ENCODE peak calls at places on chromosomes 12 and 14, in seven cellular contexts. F is DMS153; R is CD8-positive, alpha-beta T cell; S is Right ventricle myocardium superior; T is EH; G is neural crest cell; L is AG10803. Z is an unnamed sample.

GRCh38 chr14:61452452-61452851 is 131.1 kb downstream of the PRKCH start:
- DNase-seq in G (no peak), R (peak), F (no peak), T (no peak), L (no peak), S (no peak), Z (no peak)

GRCh38 chr12:121795029-121795977 is 1.8 kb upstream of the RHOF start:
- DNase-seq in F (peak), R (peak), G (peak), L (peak), S (peak), T (peak), Z (peak)

GRCh38 chr12:83145325-83145724 is 458.6 kb downstream of the TMTC2 start:
- DNase-seq in G (no peak), L (no peak), F (no peak), T (no peak), S (no peak), R (no peak), Z (no peak)

GRCh38 chr12:55738113-55739024 is 4.6 kb upstream of the GDF11 start:
- DNase-seq in L (peak), F (peak), T (peak), R (peak), G (peak), S (peak), Z (peak)

GRCh38 chr12:41709463-41710285 is 435.0 kb downstream of the GXYLT1 start:
- DNase-seq in L (no peak), R (no peak), G (no peak), F (no peak), S (no peak), T (peak), Z (no peak)

GRCh38 chr14:99075771-99076370 is 196.1 kb downstream of the BCL11B start:
- DNase-seq in G (no peak), S (no peak), T (no peak), R (peak), F (no peak), L (peak), Z (no peak)

GRCh38 chr12:124562018-124562795 is 5.2 kb downstream of the NCOR2 start:
- DNase-seq in G (no peak), S (no peak), F (no peak), T (no peak), R (no peak), L (no peak), Z (no peak)

GRCh38 chr12:111715242-111715641 is 29.4 kb downstream of the ACAD10 start:
- DNase-seq in S (peak), R (no peak), F (peak), G (peak), T (no peak), L (peak), Z (peak)

GRCh38 chr12:17097674-17098073 is 491.7 kb upstream of the LMO3 start:
- DNase-seq in R (no peak), G (no peak), T (no peak), F (no peak), S (no peak), L (no peak), Z (no peak)

GRCh38 chr14:22824711-22825359 is 4.9 kb upstream of the MRPL52 start:
- DNase-seq in G (no peak), S (no peak), T (peak), F (no peak), L (peak), R (no peak), Z (no peak)

GRCh38 chr14:100384819-100385813 is 62.0 kb downstream of the SLC25A47 start:
- DNase-seq in R (no peak), T (peak), S (no peak), G (no peak), L (peak), F (no peak), Z (peak)

GRCh38 chr14:58572092-58572853 is 65.5 kb upstream of the DACT1 start:
- DNase-seq in S (no peak), T (peak), G (no peak), F (no peak), R (peak), L (peak), Z (no peak)

GRCh38 chr12:27709932-27710591 is 570 bp upstream of the MRPS35 start:
- DNase-seq in G (no peak), S (no peak), T (peak), R (no peak), L (peak), F (peak), Z (peak)

GRCh38 chr12:74689071-74689655 is 151.5 kb downstream of the ATXN7L3B start:
- DNase-seq in F (no peak), G (no peak), S (no peak), L (peak), R (no peak), T (peak), Z (peak)

GRCh38 chr12:111546758-111547383 is 52.2 kb downstream of the ATXN2 start:
- DNase-seq in S (no peak), F (no peak), G (no peak), L (peak), R (no peak), T (no peak), Z (no peak)

GRCh38 chr14:42779024-42779423 is 1172.3 kb downstream of the LRFN5 start:
- DNase-seq in F (no peak), S (no peak), L (no peak), R (no peak), T (no peak), G (no peak), Z (no peak)

GRCh38 chr12:97335093-97335492 is 127.5 kb upstream of the RMST start:
- DNase-seq in F (no peak), G (no peak), L (no peak), R (no peak), S (no peak), T (no peak), Z (no peak)

GRCh38 chr12:49873361-49873934 is 30.3 kb downstream of the FAIM2 start:
- DNase-seq in F (no peak), L (no peak), S (peak), R (no peak), T (peak), G (no peak), Z (no peak)

GRCh38 chr14:79098324-79098723 is 928.2 kb downstream of the NRXN3 start:
- DNase-seq in T (peak), F (no peak), S (no peak), G (no peak), R (no peak), L (no peak), Z (no peak)

GRCh38 chr12:106135781-106136180 is 3.0 kb downstream of the NUAK1 start:
- DNase-seq in T (peak), R (no peak), F (no peak), L (peak), G (no peak), S (no peak), Z (no peak)

GRCh38 chr12:2295941-2296461 is 243.2 kb downstream of the CACNA1C start:
- DNase-seq in F (no peak), R (no peak), L (peak), S (no peak), G (no peak), T (peak), Z (no peak)

GRCh38 chr14:89807905-89808304 is 146.6 kb downstream of the EFCAB11 start:
- DNase-seq in R (no peak), G (no peak), S (no peak), F (no peak), T (no peak), L (no peak), Z (no peak)

GRCh38 chr14:61129168-61129745 is 148.2 kb downstream of the SLC38A6 start:
- DNase-seq in S (no peak), T (no peak), L (no peak), R (no peak), F (no peak), G (no peak), Z (no peak)

GRCh38 chr12:116157845-116158267 is 119.6 kb downstream of the MED13L start:
- DNase-seq in F (peak), T (no peak), L (no peak), R (no peak), G (no peak), S (no peak), Z (no peak)

GRCh38 chr14:90556050-90556477 is 159.2 kb downstream of the CALM1 start:
- DNase-seq in L (no peak), S (peak), R (no peak), T (no peak), G (peak), F (no peak), Z (no peak)